ENCODE peak calls at places on chromosomes 16 and 17, in seven cellular contexts. C is tibial artery; A is suprapubic skin; N is CD8-positive, alpha-beta T cell; O is neural progenitor cell; E is gastrocnemius medialis; F is heart left ventricle. T is an unnamed sample.

GRCh38 chr17:37060966-37061365 is 112.2 kb downstream of the AATF start:
- DNase-seq in A (no peak), C (no peak), O (no peak), N (no peak), E (no peak), F (no peak), T (no peak)

GRCh38 chr17:27650836-27651235 is 19.8 kb downstream of the LGALS9 start:
- DNase-seq in O (no peak), N (no peak), F (no peak), E (no peak), A (no peak), C (no peak), T (no peak)

GRCh38 chr16:24819462-24820040 is 26.2 kb upstream of the SLC5A11 start:
- DNase-seq in O (no peak), A (no peak), N (no peak), C (no peak), E (no peak), F (no peak), T (no peak)

GRCh38 chr16:85645021-85645589 is 32.0 kb downstream of the GSE1 start:
- DNase-seq in C (no peak), A (no peak), O (no peak), N (no peak), E (no peak), F (no peak), T (no peak)

GRCh38 chr16:50388491-50388890 is 19.7 kb upstream of the BRD7 start:
- DNase-seq in E (no peak), F (no peak), C (no peak), O (no peak), A (no peak), N (no peak), T (no peak)

GRCh38 chr16:19168173-19169080 is at the start of gene SYT17:
- DNase-seq in A (no peak), C (no peak), N (no peak), F (peak; percentile 29), E (no peak), O (peak; percentile 68), T (peak; percentile 42)

GRCh38 chr16:69110406-69110805 is 5.0 kb downstream of the HAS3 start:
- DNase-seq in O (no peak), A (no peak), E (no peak), C (peak; percentile 21), F (no peak), N (no peak), T (no peak)

GRCh38 chr16:66028505-66029216 is 337.8 kb upstream of the CDH5 start:
- DNase-seq in C (no peak), A (no peak), O (no peak), F (no peak), N (no peak), E (peak; percentile 50), T (no peak)

GRCh38 chr17:79518330-79519151 is 92.3 kb downstream of the RBFOX3 start:
- DNase-seq in A (no peak), E (no peak), O (no peak), N (no peak), C (no peak), F (no peak), T (no peak)

GRCh38 chr16:74761665-74762064 is 13.0 kb downstream of the FA2H start:
- DNase-seq in C (no peak), N (no peak), E (no peak), O (no peak), A (no peak), F (no peak), T (no peak)

GRCh38 chr16:54282202-54282922 is 4.2 kb downstream of the IRX3 start:
- DNase-seq in N (no peak), C (peak; percentile 63), A (peak; percentile 65), O (peak; percentile 86), E (no peak), F (peak; percentile 65), T (peak; percentile 80)

GRCh38 chr17:60901222-60901621 is 223.6 kb downstream of the BCAS3 start:
- DNase-seq in A (no peak), C (no peak), E (no peak), O (no peak), N (no peak), F (no peak), T (no peak)

GRCh38 chr17:44940321-44940720 is 7.3 kb downstream of the KIF18B start:
- DNase-seq in O (no peak), F (no peak), C (no peak), A (no peak), N (no peak), E (no peak), T (no peak)

GRCh38 chr16:67518676-67519075 is 10.0 kb upstream of the RIPOR1 start:
- DNase-seq in E (no peak), C (no peak), N (no peak), F (no peak), O (no peak), A (no peak), T (no peak)
- TF ChIP-seq CTCF in E (no peak), C (no peak), N (no peak), F (no peak), O (no peak), A (no peak), T (no peak)

GRCh38 chr17:57537524-57538410 is 207.3 kb downstream of the CCDC182 start:
- DNase-seq in C (no peak), N (no peak), O (peak; percentile 93), E (no peak), F (no peak), A (no peak), T (no peak)
- H3K4me3 ChIP-seq in C (no peak overlapping the region), N (no peak overlapping the region), O (peak overlapping the region; percentile 31), E (peak overlapping the region; percentile 20), F (no peak overlapping the region), A (no peak overlapping the region), T (no peak overlapping the region)

DNA sequence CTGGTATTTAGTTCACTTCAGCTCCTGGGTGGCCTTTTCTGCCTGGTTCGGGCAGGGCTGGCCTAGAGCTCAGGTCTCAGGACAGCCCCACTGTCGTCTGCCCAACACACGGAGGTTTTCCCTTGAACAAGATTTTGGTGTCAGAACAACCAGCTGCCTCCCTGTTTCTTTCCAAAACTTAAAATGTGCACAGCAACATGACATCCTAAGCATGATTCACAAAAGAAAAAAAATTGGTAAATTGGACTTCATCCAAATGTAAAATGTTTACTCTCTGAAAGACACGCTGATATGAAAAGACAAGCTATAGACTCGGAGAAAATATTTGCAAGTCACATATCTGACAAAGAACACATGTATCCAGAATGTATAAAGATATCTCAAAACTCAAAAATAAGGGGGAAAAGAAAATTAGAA is 197.8 kb upstream of the CHMP6 start:
- DNase-seq in O (no peak), C (no peak), A (no peak), F (no peak), E (no peak), N (no peak), T (no peak)
- H3K27ac ChIP-seq in O (no peak overlapping the region), C (peak overlapping the region; percentile 76), A (no peak overlapping the region), F (no peak overlapping the region), E (peak overlapping the region; percentile 86), N (no peak overlapping the region), T (no peak overlapping the region)

DNA sequence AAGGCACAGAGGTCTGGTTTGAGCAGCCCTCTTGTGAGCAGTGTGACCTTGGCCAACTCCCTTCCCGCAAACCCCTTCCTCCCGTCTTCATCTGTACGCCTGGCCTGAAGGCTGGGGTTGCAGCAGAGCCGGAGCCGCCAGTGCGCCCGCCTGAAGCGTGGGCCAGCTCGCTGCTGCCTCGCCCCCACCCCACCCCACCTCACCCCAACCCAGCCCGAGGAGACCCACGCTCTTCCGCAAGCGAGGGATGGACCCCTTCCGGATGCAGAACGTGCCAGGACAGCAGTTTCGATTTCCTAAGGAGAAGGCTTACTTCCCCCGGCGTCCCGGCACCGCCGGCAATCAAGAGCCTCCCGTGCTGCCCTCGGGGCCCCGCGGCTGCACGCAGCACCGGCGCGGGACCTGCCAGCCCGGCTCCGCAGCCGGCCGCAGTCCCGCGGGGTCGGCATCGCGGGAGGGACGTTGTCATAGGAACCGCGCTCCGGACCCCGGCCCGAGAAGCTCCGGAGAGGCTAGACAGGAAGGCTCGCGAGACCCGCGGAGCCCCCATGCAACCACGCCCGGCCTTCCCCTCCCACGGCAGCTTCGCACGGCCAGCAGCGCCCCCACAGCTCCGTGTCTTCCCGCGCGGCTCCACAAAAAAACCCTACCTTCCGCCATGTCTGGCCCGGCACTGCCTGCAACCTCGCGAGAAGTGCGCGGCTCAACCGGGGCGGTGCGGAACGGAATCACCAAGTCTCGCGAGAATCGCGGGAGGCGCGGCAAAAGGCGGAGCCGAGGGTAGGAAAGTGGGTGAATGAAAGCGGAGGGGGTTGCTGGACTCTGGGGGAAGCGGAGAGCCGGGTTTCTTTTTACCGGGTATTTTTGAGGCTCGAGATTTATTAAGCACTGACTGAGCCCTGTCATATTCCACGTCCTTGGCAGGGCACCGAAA is at the start of gene ANKFY1:
- DNase-seq in N (peak; percentile 98), E (peak; percentile 92), C (peak; percentile 97), A (peak; percentile 98), O (peak; percentile 98), F (peak; percentile 98), T (peak; percentile 95)
- TF ChIP-seq CTCF in N (no peak), E (no peak), C (peak; percentile 11), A (no peak), O (peak; percentile 28), F (peak; percentile 36), T (no peak)

GRCh38 chr17:15263206-15263579 is 1.9 kb downstream of the PMP22 start:
- DNase-seq in E (peak; percentile 96), C (peak; percentile 98), O (peak; percentile 73), N (no peak), A (peak; percentile 96), F (peak; percentile 90), T (peak; percentile 24)
- H3K4me3 ChIP-seq in E (peak overlapping the region; percentile 92), C (peak overlapping the region; percentile 88), O (peak overlapping the region; percentile 57), N (no peak overlapping the region), A (peak overlapping the region; percentile 67), F (peak overlapping the region; percentile 92), T (peak overlapping the region; percentile 56)